ENCODE peak calls at places on chromosomes 5 and 9, in nine cellular contexts. B is K562, C is IMR-90, R is Peyer's patch, K is GM06990, Y is suprapubic skin, V is heart right ventricle, W is aorta, H is astrocyte. J is an unnamed sample. For H3K27me3, the result is how much of the 10 kb centered on the place peaks cover.

GRCh38 chr5:131324311-131324710 is 60.5 kb downstream of the CDC42SE2 start:
- DNase-seq in B (no peak), C (no peak), R (no peak), K (no peak), Y (no peak), V (no peak), W (no peak), H (no peak), J (no peak)

GRCh38 chr9:103804077-103804735 is 289.9 kb upstream of the SMC2 start:
- DNase-seq in B (no peak), C (no peak), R (no peak), K (no peak), Y (no peak), V (no peak), W (no peak), H (peak), J (no peak)

GRCh38 chr9:71393011-71393410 is 271.6 kb upstream of the TRPM3 start:
- DNase-seq in B (no peak), C (no peak), R (no peak), K (no peak), Y (no peak), V (no peak), W (no peak), H (no peak), J (no peak)

GRCh38 chr5:1737790-1738405 is 61.7 kb downstream of the MRPL36 start:
- DNase-seq in B (peak), C (peak), R (peak), K (no peak), Y (peak), V (no peak), W (no peak), H (no peak), J (no peak)

GRCh38 chr9:107816187-107817021 is 326.8 kb upstream of the KLF4 start:
- DNase-seq in B (no peak), C (no peak), R (no peak), K (peak), Y (no peak), V (no peak), W (no peak), H (no peak), J (no peak)

GRCh38 chr5:50667653-50668403 is 1.4 kb downstream of the PARP8 start:
- DNase-seq in B (no peak), C (peak), R (peak), K (peak), Y (peak), V (peak), W (peak), H (peak), J (no peak)

GRCh38 chr9:89408628-89409101 is 89.2 kb downstream of the SEMA4D start:
- DNase-seq in B (no peak), C (no peak), R (peak), K (peak), Y (no peak), V (no peak), W (no peak), H (no peak), J (no peak)

GRCh38 chr9:106843361-106843760 is 19.6 kb upstream of the ZNF462 start:
- DNase-seq in B (no peak), C (no peak), R (no peak), K (no peak), Y (no peak), V (no peak), W (no peak), H (no peak), J (no peak)

GRCh38 chr9:115133649-115134048 is 15.7 kb upstream of the TNC start:
- DNase-seq in B (no peak), C (peak), R (no peak), K (no peak), Y (no peak), V (no peak), W (no peak), H (peak), J (peak)

GRCh38 chr5:171783051-171783450 is 2.6 kb upstream of the SMIM23 start:
- DNase-seq in B (no peak), C (peak), R (no peak), K (no peak), Y (no peak), V (no peak), W (no peak), H (peak), J (peak)

GRCh38 chr5:148966937-148967336 is 95.9 kb downstream of the SH3TC2 start:
- DNase-seq in B (no peak), C (no peak), R (no peak), K (no peak), Y (no peak), V (no peak), W (no peak), H (no peak), J (no peak)

GRCh38 chr5:71651554-71651953 is 64.4 kb downstream of the MCCC2 start:
- DNase-seq in B (no peak), C (no peak), R (no peak), K (no peak), Y (no peak), V (no peak), W (no peak), H (no peak), J (no peak)

GRCh38 chr9:23153058-23153457 is 673.0 kb downstream of the ELAVL2 start:
- DNase-seq in B (no peak), C (no peak), R (no peak), K (no peak), Y (no peak), V (no peak), W (no peak), H (no peak), J (no peak)

GRCh38 chr9:22954964-22955363 is 508.3 kb downstream of the DMRTA1 start:
- DNase-seq in B (no peak), C (no peak), R (no peak), K (no peak), Y (no peak), V (no peak), W (no peak), H (no peak), J (no peak)

GRCh38 chr5:148145916-148146315 is 22.4 kb upstream of the SPINK14 start:
- DNase-seq in B (no peak), C (peak), R (no peak), K (no peak), Y (no peak), V (no peak), W (no peak), H (peak), J (no peak)

GRCh38 chr9:129070670-129071525 is 10.0 kb upstream of the DOLPP1 start:
- DNase-seq in B (peak), C (no peak), R (no peak), K (no peak), Y (no peak), V (no peak), W (no peak), H (no peak), J (no peak)

GRCh38 chr9:97518909-97519307 is 17.4 kb downstream of the TMOD1 start:
- DNase-seq in B (no peak), C (peak), R (peak), K (no peak), Y (no peak), V (no peak), W (peak), H (peak), J (peak)

GRCh38 chr5:76325326-76325725 is 77.8 kb upstream of the IQGAP2 start:
- DNase-seq in B (no peak), C (no peak), R (no peak), K (no peak), Y (no peak), V (no peak), W (no peak), H (no peak), J (no peak)

GRCh38 chr9:121550569-121551512 is 51.2 kb upstream of the GGTA1 start:
- DNase-seq in B (peak), C (peak), R (peak), K (peak), Y (peak), V (peak), W (peak), H (no peak), J (no peak)

GRCh38 chr5:72860499-72860898 is 44.0 kb downstream of the TNPO1 start:
- DNase-seq in B (no peak), C (peak), R (no peak), K (no peak), Y (no peak), V (no peak), W (no peak), H (peak), J (peak)

GRCh38 chr9:73173526-73174411 is 22.1 kb downstream of the ANXA1 start:
- DNase-seq in B (no peak), C (no peak), R (no peak), K (no peak), Y (no peak), V (no peak), W (no peak), H (no peak), J (no peak)

GRCh38 chr9:83560169-83560826 is 22.1 kb upstream of the FRMD3 start:
- DNase-seq in B (no peak), C (no peak), R (no peak), K (no peak), Y (no peak), V (no peak), W (no peak), H (no peak), J (no peak)

GRCh38 chr5:81679885-81680284 is 71.0 kb downstream of the SSBP2 start:
- DNase-seq in B (no peak), C (no peak), R (no peak), K (no peak), Y (no peak), V (no peak), W (no peak), H (no peak), J (no peak)

GRCh38 chr5:179974281-179974945 is 66.7 kb upstream of the TBC1D9B start:
- DNase-seq in B (no peak), C (no peak), R (no peak), K (no peak), Y (no peak), V (no peak), W (no peak), H (no peak), J (no peak)

GRCh38 chr5:175133185-175133584 is 310.8 kb downstream of the DRD1 start:
- DNase-seq in B (no peak), C (no peak), R (no peak), K (no peak), Y (no peak), V (no peak), W (no peak), H (no peak), J (no peak)

GRCh38 chr9:94860678-94861588 is 134.4 kb downstream of the AOPEP start:
- DNase-seq in B (no peak), C (peak), R (peak), K (peak), Y (no peak), V (no peak), W (peak), H (peak), J (peak)

GRCh38 chr5:131996210-131997025 is 15.0 kb downstream of the ACSL6 start:
- DNase-seq in B (peak), C (no peak), R (no peak), K (no peak), Y (no peak), V (no peak), W (peak), H (no peak), J (no peak)

GRCh38 chr9:38023661-38024035 is 45.4 kb downstream of the SHB start:
- DNase-seq in B (no peak), C (no peak), R (no peak), K (no peak), Y (no peak), V (no peak), W (no peak), H (no peak), J (no peak)

GRCh38 chr9:35096035-35096849 is at the start of gene PIGO:
- DNase-seq in B (peak), C (peak), R (peak), K (peak), Y (peak), V (peak), W (peak), H (peak), J (no peak)

GRCh38 chr5:162852145-162852544 is 585.2 kb upstream of the CCNG1 start:
- DNase-seq in B (no peak), C (no peak), R (no peak), K (no peak), Y (no peak), V (no peak), W (no peak), H (no peak), J (no peak)

GRCh38 chr9:83955985-83956287 is 24.1 kb downstream of the HNRNPK start:
- DNase-seq in B (no peak), C (no peak), R (peak), K (no peak), Y (no peak), V (no peak), W (no peak), H (no peak), J (no peak)

GRCh38 chr5:56693220-56693579 is 122.1 kb upstream of the MAP3K1 start:
- DNase-seq in B (no peak), C (no peak), R (no peak), K (no peak), Y (no peak), V (no peak), W (no peak), H (no peak), J (no peak)

GRCh38 chr5:56699588-56699987 is 115.8 kb upstream of the MAP3K1 start:
- DNase-seq in B (no peak), C (no peak), R (no peak), K (no peak), Y (no peak), V (no peak), W (no peak), H (no peak), J (no peak)

GRCh38 chr5:56700711-56701110 is 114.6 kb upstream of the MAP3K1 start:
- DNase-seq in B (no peak), C (no peak), R (no peak), K (no peak), Y (no peak), V (no peak), W (no peak), H (no peak), J (no peak)

GRCh38 chr5:56698463-56699381 is 116.6 kb upstream of the MAP3K1 start:
- DNase-seq in B (no peak), C (no peak), R (no peak), K (no peak), Y (no peak), V (no peak), W (no peak), H (no peak), J (no peak)

DNA sequence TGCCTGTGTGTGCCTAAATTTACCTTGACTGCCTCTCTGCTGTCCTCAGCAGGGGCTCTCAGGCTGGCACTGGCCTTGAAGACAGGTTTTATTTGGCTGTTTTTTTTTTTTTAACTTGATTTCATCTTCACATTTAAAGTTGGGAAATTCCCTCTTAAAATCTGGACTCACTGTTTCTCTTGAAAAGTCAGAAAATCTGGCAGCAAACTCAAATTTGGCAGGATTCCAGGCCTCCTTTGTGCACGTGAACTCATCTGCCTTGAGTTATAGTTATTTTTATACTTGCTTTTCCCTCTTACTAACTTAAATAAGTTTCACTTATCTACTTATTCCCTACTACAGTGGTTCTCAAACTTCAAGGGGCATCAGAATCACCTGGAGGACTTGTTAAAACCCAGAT is 118.4 kb upstream of the MAP3K1 start:
- DNase-seq in B (no peak), C (peak), R (no peak), K (no peak), Y (no peak), V (no peak), W (no peak), H (no peak), J (peak)
- H3K27me3 ChIP-seq in B (under half), C (under half), R (under half), K (under half), Y (under half), V (under half), W (under half), H (under half), J (under half)

DNA sequence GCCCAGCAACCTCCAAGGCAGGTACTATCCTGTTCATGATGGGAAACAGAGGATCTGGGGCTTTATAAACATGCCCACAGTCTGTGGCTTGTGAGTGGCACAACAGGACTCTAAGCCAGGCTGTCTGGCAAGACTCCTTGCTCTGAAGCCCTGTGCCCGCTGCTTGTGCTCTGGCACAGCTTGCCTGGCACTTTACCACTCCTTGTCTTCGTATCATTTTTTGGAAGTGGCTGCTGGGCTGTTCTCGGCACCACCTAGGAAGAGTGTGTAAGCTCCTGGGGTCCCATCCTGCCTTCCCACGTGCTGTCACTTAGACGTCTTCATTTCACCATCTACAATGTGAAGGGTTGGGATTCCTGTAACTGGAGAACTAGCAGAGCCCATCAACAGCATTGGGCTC is 59.3 kb upstream of the GLRX start:
- DNase-seq in B (no peak), C (no peak), R (no peak), K (no peak), Y (no peak), V (no peak), W (no peak), H (no peak), J (no peak)
- H3K4me3 ChIP-seq in B (no peak), C (no peak), R (no peak), K (no peak), Y (no peak), V (no peak), W (no peak), H (no peak), J (no peak)

DNA sequence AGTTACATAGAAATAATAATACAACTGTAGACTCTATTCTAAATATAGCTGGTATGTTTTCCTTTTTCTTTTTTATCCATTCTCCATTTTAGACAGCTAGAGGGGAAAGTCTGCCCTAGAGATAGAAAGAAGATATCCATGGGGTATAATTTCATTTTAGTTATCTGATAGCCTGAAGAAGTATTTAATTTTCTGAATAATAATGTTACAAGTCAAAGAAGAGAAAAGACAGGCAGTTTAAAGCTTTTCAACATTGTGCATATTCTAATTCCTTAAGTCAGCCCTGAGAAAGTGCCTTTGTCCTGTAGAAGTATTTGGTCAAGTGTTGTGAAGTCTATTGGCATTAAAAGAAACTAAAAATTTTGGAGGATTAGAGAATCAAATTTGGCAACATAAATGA is 2.5 kb upstream of the VCAN start:
- DNase-seq in B (no peak), C (no peak), R (no peak), K (no peak), Y (no peak), V (no peak), W (no peak), H (no peak), J (no peak)
- H3K27me3 ChIP-seq in B (under half), C (under half), R (under half), K (under half), Y (under half), V (under half), W (under half), H (under half), J (under half)

GRCh38 chr9:4195285-4195684 is 104.6 kb downstream of the GLIS3 start:
- DNase-seq in B (no peak), C (no peak), R (no peak), K (no peak), Y (no peak), V (no peak), W (no peak), H (no peak), J (no peak)

GRCh38 chr9:4196886-4197285 is 103.0 kb downstream of the GLIS3 start:
- DNase-seq in B (no peak), C (no peak), R (no peak), K (peak), Y (no peak), V (no peak), W (no peak), H (peak), J (no peak)

GRCh38 chr9:4193391-4193790 is 106.5 kb downstream of the GLIS3 start:
- DNase-seq in B (no peak), C (no peak), R (no peak), K (no peak), Y (no peak), V (no peak), W (no peak), H (no peak), J (no peak)

GRCh38 chr9:4196376-4196775 is 103.5 kb downstream of the GLIS3 start:
- DNase-seq in B (no peak), C (peak), R (no peak), K (no peak), Y (no peak), V (no peak), W (no peak), H (peak), J (no peak)

DNA sequence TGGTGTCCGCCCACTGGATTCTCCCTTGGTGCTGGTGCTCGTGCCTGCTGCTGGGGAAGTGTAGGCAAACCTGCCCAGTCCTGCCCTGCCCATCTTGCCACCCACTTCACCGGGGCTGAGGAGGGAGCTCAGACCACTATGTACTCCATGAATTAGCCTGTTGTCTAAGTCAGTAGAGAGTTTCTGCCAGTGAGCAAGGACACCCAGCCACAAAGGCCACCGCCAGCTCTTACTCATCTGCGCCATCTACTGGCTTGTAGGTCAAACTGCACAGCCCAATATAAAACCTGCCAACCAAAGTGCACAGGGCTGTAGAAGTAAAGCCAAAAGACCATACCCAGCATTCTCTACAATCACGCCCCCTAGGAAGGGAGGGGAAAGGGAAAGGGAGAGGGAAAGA is 102.3 kb downstream of the GLIS3 start:
- DNase-seq in B (peak), C (no peak), R (no peak), K (peak), Y (no peak), V (no peak), W (no peak), H (no peak), J (no peak)
- H3K4me3 ChIP-seq in B (no peak), C (no peak), R (no peak), K (no peak), Y (no peak), V (no peak), W (no peak), H (no peak), J (no peak)

DNA sequence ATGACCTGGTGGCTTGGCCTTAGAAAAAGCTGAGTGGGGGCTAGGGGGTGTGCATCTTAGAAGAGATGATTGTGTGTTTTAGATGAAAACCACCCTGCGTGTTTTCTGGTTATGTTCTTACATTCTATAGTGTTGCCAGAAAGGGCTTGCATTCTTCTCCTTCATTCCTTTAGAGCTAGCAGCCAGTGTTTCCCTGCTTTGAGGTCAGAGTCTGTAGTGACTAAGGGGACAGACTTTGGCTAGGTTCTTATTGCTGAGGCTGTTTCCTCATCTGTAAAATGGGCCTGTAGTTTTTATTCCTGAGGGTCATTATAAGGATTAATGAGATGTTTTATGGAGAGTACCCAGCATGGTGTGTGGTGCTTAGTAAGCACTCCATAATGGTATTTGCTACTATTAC is 6.4 kb downstream of the MAST4 start:
- DNase-seq in B (no peak), C (no peak), R (no peak), K (no peak), Y (no peak), V (no peak), W (no peak), H (no peak), J (no peak)
- H3K27me3 ChIP-seq in B (under half), C (under half), R (under half), K (under half), Y (under half), V (under half), W (under half), H (under half), J (under half)